ENCODE peak calls at places on chromosomes 7 and 10, in seven cellular contexts. J, C, K, E, G, L and Q are unnamed samples.

GRCh38 chr7:57638651-57639050 is 188.7 kb downstream of the ZNF716 start:
- DNase-seq in J (no peak), C (no peak), K (no peak), E (no peak), G (no peak), L (no peak), Q (no peak)

GRCh38 chr10:1368772-1369171 is 312.6 kb downstream of the WDR37 start:
- DNase-seq in J (no peak), C (peak; percentile 12), K (no peak), E (peak; percentile 70), G (peak; percentile 18), L (peak; percentile 80), Q (no peak)

GRCh38 chr7:98640375-98640774 is 23.3 kb downstream of the NPTX2 start:
- DNase-seq in J (no peak), C (no peak), K (no peak), E (peak; percentile 23), G (no peak), L (no peak), Q (no peak)

GRCh38 chr7:141696386-141696785 is 5.6 kb downstream of the DENND11 start:
- DNase-seq in J (no peak), C (no peak), K (no peak), E (no peak), G (no peak), L (no peak), Q (no peak)

GRCh38 chr7:84207025-84207424 is 12.4 kb upstream of the SEMA3A start:
- DNase-seq in J (peak; percentile 29), C (no peak), K (no peak), E (no peak), G (no peak), L (no peak), Q (no peak)

GRCh38 chr7:127890726-127891125 is 140.5 kb downstream of the LRRC4 start:
- DNase-seq in J (peak; percentile 12), C (no peak), K (no peak), E (no peak), G (no peak), L (no peak), Q (no peak)

GRCh38 chr10:61390841-61391240 is 62.3 kb downstream of the TMEM26 start:
- DNase-seq in J (no peak), C (no peak), K (no peak), E (no peak), G (no peak), L (no peak), Q (no peak)

GRCh38 chr7:36308031-36308430 is 81.6 kb upstream of the ANLN start:
- DNase-seq in J (no peak), C (no peak), K (no peak), E (no peak), G (no peak), L (no peak), Q (no peak)

GRCh38 chr10:99233680-99234018 is 2.0 kb downstream of the HPSE2 start:
- DNase-seq in J (no peak), C (no peak), K (no peak), E (peak; percentile 19), G (no peak), L (no peak), Q (no peak)

GRCh38 chr10:18689498-18689897 is 30.3 kb downstream of the ARL5B start:
- DNase-seq in J (no peak), C (no peak), K (no peak), E (no peak), G (peak; percentile 54), L (no peak), Q (no peak)

GRCh38 chr7:47937711-47938573 is 10.3 kb downstream of the PKD1L1 start:
- DNase-seq in J (no peak), C (no peak), K (no peak), E (no peak), G (no peak), L (no peak), Q (no peak)

GRCh38 chr7:366171-366916 is 76.4 kb downstream of the FOXL3 start:
- DNase-seq in J (no peak), C (no peak), K (no peak), E (no peak), G (no peak), L (no peak), Q (no peak)

GRCh38 chr7:108335264-108335918 is 120.8 kb downstream of the NRCAM start:
- DNase-seq in J (peak; percentile 75), C (no peak), K (no peak), E (peak; percentile 12), G (no peak), L (no peak), Q (no peak)

GRCh38 chr7:31788445-31788844 is 101.4 kb downstream of the PPP1R17 start:
- DNase-seq in J (no peak), C (no peak), K (no peak), E (no peak), G (no peak), L (no peak), Q (no peak)

GRCh38 chr7:112638675-112639400 is 151.4 kb downstream of the TMEM168 start:
- DNase-seq in J (no peak), C (no peak), K (no peak), E (no peak), G (no peak), L (no peak), Q (no peak)

GRCh38 chr10:120600871-120601644 is 144.0 kb downstream of the PLPP4 start:
- DNase-seq in J (no peak), C (no peak), K (no peak), E (peak; percentile 53), G (peak; percentile 84), L (peak; percentile 25), Q (no peak)

GRCh38 chr7:139687980-139688632 is 89.7 kb downstream of the HIPK2 start:
- DNase-seq in J (no peak), C (peak; percentile 51), K (no peak), E (no peak), G (peak; percentile 39), L (no peak), Q (peak; percentile 49)

GRCh38 chr10:72875250-72876055 is 18.1 kb upstream of the OIT3 start:
- DNase-seq in J (peak; percentile 3), C (no peak), K (no peak), E (no peak), G (peak; percentile 98), L (no peak), Q (no peak)

GRCh38 chr10:30688456-30688855 is 58.9 kb upstream of the LYZL2 start:
- DNase-seq in J (no peak), C (no peak), K (no peak), E (no peak), G (no peak), L (no peak), Q (no peak)